ENCODE peak calls at places on chromosomes 13 and 19, in six cellular contexts. W is AG09309, Y is psoas muscle, P is cardiac muscle cell, F is spleen, O is left ventricle myocardium inferior. T is an unnamed sample.

GRCh38 chr19:33085570-33086128 is 4.7 kb downstream of the GPATCH1 start:
- DNase-seq in O (no peak), Y (no peak), F (no peak), W (no peak), P (no peak), T (no peak)

GRCh38 chr13:31686660-31687430 is 52.5 kb upstream of the RXFP2 start:
- DNase-seq in Y (no peak), F (no peak), P (peak; percentile 14), O (no peak), W (no peak), T (no peak)

GRCh38 chr13:113929628-113930615 is 44.0 kb downstream of the C13orf46 start:
- DNase-seq in Y (peak; percentile 55), P (no peak), W (no peak), F (peak; percentile 73), O (peak; percentile 16), T (no peak)

GRCh38 chr19:58558066-58558622 is at the start of gene UBE2M:
- DNase-seq in W (no peak), P (no peak), O (peak; percentile 58), Y (peak; percentile 62), F (peak; percentile 95), T (no peak)

GRCh38 chr13:34076943-34077703 is 259.2 kb downstream of the RFC3 start:
- DNase-seq in O (no peak), P (peak; percentile 49), F (no peak), Y (no peak), W (peak; percentile 34), T (no peak)

GRCh38 chr13:73465629-73465974 is 406.8 kb downstream of the KLF5 start:
- DNase-seq in Y (no peak), W (no peak), P (no peak), F (no peak), O (no peak), T (peak; percentile 52)

GRCh38 chr13:101397742-101398141 is 18.6 kb downstream of the NALCN start:
- DNase-seq in P (no peak), W (no peak), O (no peak), F (no peak), Y (no peak), T (peak; percentile 19)

GRCh38 chr19:33906578-33907335 is 110.1 kb downstream of the KCTD15 start:
- DNase-seq in Y (peak; percentile 20), O (peak; percentile 18), F (no peak), W (no peak), P (peak; percentile 50), T (no peak)

GRCh38 chr13:109162248-109163051 is 533.0 kb downstream of the MYO16 start:
- DNase-seq in P (no peak), F (no peak), O (no peak), Y (no peak), W (no peak), T (no peak)

GRCh38 chr13:29537736-29538624 is 57.5 kb downstream of the SLC7A1 start:
- DNase-seq in F (no peak), P (no peak), O (no peak), Y (no peak), W (no peak), T (no peak)

GRCh38 chr19:38388310-38389100 is at the start of gene SPRED3:
- DNase-seq in Y (peak; percentile 30), O (no peak), P (peak; percentile 62), W (no peak), F (no peak), T (no peak)

GRCh38 chr13:109146912-109147624 is 517.7 kb downstream of the MYO16 start:
- DNase-seq in Y (no peak), P (peak; percentile 57), F (no peak), W (peak; percentile 66), O (no peak), T (no peak)

GRCh38 chr13:70189981-70190380 is 81.7 kb upstream of the KLHL1 start:
- DNase-seq in O (no peak), W (no peak), Y (no peak), P (no peak), F (no peak), T (no peak)

GRCh38 chr19:43620061-43621001 is 902 bp upstream of the ZNF428 start:
- DNase-seq in O (no peak), W (no peak), Y (no peak), P (no peak), F (no peak), T (no peak)

GRCh38 chr19:44758596-44758995 is 10.1 kb downstream of the BCL3 start:
- DNase-seq in P (peak; percentile 58), F (no peak), Y (no peak), O (peak; percentile 40), W (no peak), T (no peak)

GRCh38 chr13:91153372-91153771 is 194.1 kb upstream of the MIR17HG start:
- DNase-seq in P (no peak), W (no peak), Y (no peak), O (no peak), F (no peak), T (no peak)

GRCh38 chr19:35673121-35673804 is 6.9 kb downstream of the UPK1A start:
- DNase-seq in Y (peak; percentile 34), F (peak; percentile 77), W (peak; percentile 5), O (peak; percentile 33), P (peak; percentile 63), T (peak; percentile 23)

GRCh38 chr19:45769821-45770191 is 754 bp upstream of the SIX5 start:
- DNase-seq in O (no peak), Y (no peak), F (peak; percentile 89), P (no peak), W (no peak), T (no peak)

GRCh38 chr13:52809310-52809769 is 39.1 kb downstream of the PCDH8 start:
- DNase-seq in W (peak; percentile 1), P (peak; percentile 70), Y (peak; percentile 24), F (no peak), O (peak; percentile 33), T (no peak)

GRCh38 chr13:51682691-51683090 is 98.4 kb downstream of the WDFY2 start:
- DNase-seq in F (no peak), O (no peak), W (no peak), P (no peak), Y (no peak), T (no peak)

GRCh38 chr19:20367811-20368294 is 197.7 kb downstream of the ZNF737 start:
- DNase-seq in O (no peak), F (no peak), Y (no peak), W (no peak), P (no peak), T (no peak)
- TF ChIP-seq CTCF in O (no peak), F (no peak), Y (no peak), W (no peak), P (no peak), T (peak; percentile 12)

DNA sequence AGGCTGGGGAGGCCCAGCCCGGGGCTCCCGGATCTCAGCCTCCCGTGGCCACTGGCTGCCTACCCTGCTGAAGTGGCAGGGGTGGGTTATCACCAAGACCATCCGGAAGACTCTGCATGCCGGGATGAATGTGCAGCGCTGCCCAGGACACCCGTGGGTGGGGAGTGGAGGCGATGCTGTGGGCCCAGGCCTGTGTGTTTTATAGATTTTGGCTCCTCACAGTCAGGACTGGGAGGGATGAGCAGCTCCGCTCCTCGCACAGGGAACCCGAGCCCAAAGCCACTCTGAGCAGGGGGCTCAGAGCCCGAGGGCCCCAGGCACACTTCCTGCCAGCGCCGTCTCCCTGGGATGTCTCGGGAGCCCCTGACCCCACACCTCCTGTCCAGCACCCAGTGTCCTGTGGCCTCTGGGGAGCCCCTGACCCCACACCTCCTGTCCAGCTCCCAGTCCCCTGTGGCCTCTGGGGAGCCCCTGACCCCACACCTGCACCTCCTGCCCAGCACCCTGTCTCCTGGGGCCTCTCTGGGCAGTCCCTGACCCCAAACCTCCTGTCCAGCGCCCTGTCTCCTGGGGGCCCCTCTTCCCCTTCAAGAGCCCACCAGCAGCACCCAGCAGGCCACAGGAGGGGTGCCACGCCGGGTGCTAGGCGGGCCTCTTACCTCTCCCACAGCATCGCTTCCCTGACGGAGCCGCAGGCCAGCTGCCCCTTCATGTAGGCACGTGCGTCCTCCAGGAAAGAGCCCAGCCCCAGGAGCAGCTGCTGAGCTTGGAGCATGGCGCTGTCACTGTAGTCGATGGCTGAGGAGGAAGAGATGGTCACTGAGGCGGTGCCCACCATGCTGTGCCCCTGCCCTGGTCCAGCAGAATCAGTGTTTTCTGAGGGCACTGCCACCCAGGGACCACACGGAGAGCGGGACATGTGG is 31.4 kb downstream of the NAXD start:
- DNase-seq in P (no peak), W (no peak), F (peak; percentile 76), O (no peak), Y (no peak), T (no peak)
- H3K4me3 ChIP-seq in P (no peak overlapping the region), W (no peak overlapping the region), F (no peak overlapping the region), O (no peak overlapping the region), Y (no peak overlapping the region), T (no peak overlapping the region)

GRCh38 chr19:56603829-56604228 is 8.7 kb downstream of the ZNF71 start:
- DNase-seq in F (no peak), P (no peak), O (no peak), Y (no peak), W (no peak), T (no peak)
- TF ChIP-seq CTCF in F (no peak), P (no peak), O (no peak), Y (no peak), W (no peak), T (no peak)

GRCh38 chr13:102555914-102556553 is 40.8 kb upstream of the TPP2 start:
- DNase-seq in P (peak; percentile 47), Y (no peak), F (no peak), W (no peak), O (no peak), T (peak; percentile 22)

GRCh38 chr13:102561933-102562332 is 34.9 kb upstream of the TPP2 start:
- DNase-seq in W (no peak), F (no peak), O (no peak), P (no peak), Y (no peak), T (no peak)

GRCh38 chr13:102558029-102558428 is 38.8 kb upstream of the TPP2 start:
- DNase-seq in P (no peak), O (no peak), W (no peak), Y (no peak), F (no peak), T (no peak)

GRCh38 chr13:102556806-102557205 is 40.0 kb upstream of the TPP2 start:
- DNase-seq in F (no peak), P (no peak), O (no peak), Y (no peak), W (no peak), T (no peak)
- H3K4me3 ChIP-seq in F (no peak overlapping the region), P (no peak overlapping the region), O (no peak overlapping the region), Y (no peak overlapping the region), W (no peak overlapping the region), T (no peak overlapping the region)

GRCh38 chr19:4345656-4346383 is 2.5 kb downstream of the MPND start:
- DNase-seq in F (peak; percentile 74), O (no peak), W (no peak), Y (no peak), P (no peak), T (no peak)

GRCh38 chr19:4343845-4344713 is 717 bp downstream of the MPND start:
- DNase-seq in F (peak; percentile 89), W (no peak), Y (no peak), P (no peak), O (no peak), T (no peak)

GRCh38 chr19:4347521-4347920 is 4.2 kb downstream of the MPND start:
- DNase-seq in F (no peak), P (no peak), Y (no peak), W (no peak), O (no peak), T (no peak)

GRCh38 chr19:4342421-4343055 is 824 bp upstream of the MPND start:
- DNase-seq in P (peak; percentile 100), W (peak; percentile 100), Y (peak; percentile 96), F (peak; percentile 97), O (peak; percentile 95), T (peak; percentile 100)

GRCh38 chr19:4343056-4343844 is at the start of gene MPND:
- DNase-seq in F (peak; percentile 99), W (no peak), O (peak; percentile 96), Y (peak; percentile 94), P (peak; percentile 86), T (no peak)
- TF ChIP-seq CTCF in F (no peak), W (peak; percentile 43), O (peak; percentile 37), Y (peak; percentile 11), P (peak; percentile 35), T (peak; percentile 52)

T was measured in epithelial cell of proximal tubule.